ENCODE peak calls at places on chromosomes 13 and 19, in ten cellular contexts. F, C, N, W, R, M, S, U, L and G are unnamed samples.

GRCh38 chr19:4343845-4344713 is 717 bp downstream of the MPND start:
- DNase-seq in F (peak; percentile 37), C (no peak), N (no peak), W (no peak), R (no peak), M (no peak), S (no peak), U (no peak), L (no peak), G (peak; percentile 51)

GRCh38 chr13:82963466-82963865 is 918.8 kb downstream of the SLITRK1 start:
- DNase-seq in F (no peak), C (no peak), N (no peak), W (no peak), R (no peak), M (no peak), S (no peak), U (no peak), L (peak; percentile 33), G (no peak)

GRCh38 chr13:48942131-48942530 is 33.6 kb upstream of the FNDC3A start:
- DNase-seq in F (no peak), C (no peak), N (no peak), W (no peak), R (no peak), M (no peak), S (no peak), U (no peak), L (peak; percentile 75), G (no peak)

GRCh38 chr13:51118809-51119431 is 7.8 kb upstream of the C13orf42 start:
- DNase-seq in F (peak; percentile 53), C (no peak), N (no peak), W (no peak), R (no peak), M (no peak), S (no peak), U (no peak), L (no peak), G (no peak)

GRCh38 chr13:29696606-29697005 is 101.1 kb upstream of the SLC7A1 start:
- DNase-seq in F (no peak), C (no peak), N (no peak), W (no peak), R (no peak), M (no peak), S (no peak), U (no peak), L (no peak), G (no peak)

GRCh38 chr13:50219743-50220142 is 204.5 kb downstream of the KCNRG start:
- DNase-seq in F (no peak), C (no peak), N (no peak), W (no peak), R (no peak), M (no peak), S (no peak), U (no peak), L (no peak), G (no peak)

GRCh38 chr19:40612831-40613668 is 11.9 kb downstream of the LTBP4 start:
- DNase-seq in F (peak; percentile 36), C (peak; percentile 70), N (no peak), W (no peak), R (peak; percentile 94), M (peak; percentile 37), S (peak; percentile 25), U (peak; percentile 39), L (no peak), G (no peak)

GRCh38 chr13:98719527-98720250 is 32.8 kb downstream of the SLC15A1 start:
- DNase-seq in F (no peak), C (no peak), N (no peak), W (no peak), R (no peak), M (no peak), S (no peak), U (no peak), L (no peak), G (no peak)

GRCh38 chr19:50819636-50820035 is 4.0 kb downstream of the KLK1 start:
- DNase-seq in F (peak; percentile 23), C (no peak), N (no peak), W (no peak), R (no peak), M (no peak), S (no peak), U (no peak), L (no peak), G (no peak)

GRCh38 chr19:12913011-12913561 is 6.0 kb downstream of the SYCE2 start:
- DNase-seq in F (peak; percentile 87), C (peak; percentile 63), N (peak; percentile 90), W (no peak), R (peak; percentile 21), M (peak; percentile 80), S (no peak), U (peak; percentile 73), L (peak; percentile 42), G (no peak)
- TF ChIP-seq POLR2A in F (no peak), C (no peak), N (no peak), W (no peak), R (no peak), M (no peak), S (no peak), U (no peak), L (no peak), G (no peak)

DNA sequence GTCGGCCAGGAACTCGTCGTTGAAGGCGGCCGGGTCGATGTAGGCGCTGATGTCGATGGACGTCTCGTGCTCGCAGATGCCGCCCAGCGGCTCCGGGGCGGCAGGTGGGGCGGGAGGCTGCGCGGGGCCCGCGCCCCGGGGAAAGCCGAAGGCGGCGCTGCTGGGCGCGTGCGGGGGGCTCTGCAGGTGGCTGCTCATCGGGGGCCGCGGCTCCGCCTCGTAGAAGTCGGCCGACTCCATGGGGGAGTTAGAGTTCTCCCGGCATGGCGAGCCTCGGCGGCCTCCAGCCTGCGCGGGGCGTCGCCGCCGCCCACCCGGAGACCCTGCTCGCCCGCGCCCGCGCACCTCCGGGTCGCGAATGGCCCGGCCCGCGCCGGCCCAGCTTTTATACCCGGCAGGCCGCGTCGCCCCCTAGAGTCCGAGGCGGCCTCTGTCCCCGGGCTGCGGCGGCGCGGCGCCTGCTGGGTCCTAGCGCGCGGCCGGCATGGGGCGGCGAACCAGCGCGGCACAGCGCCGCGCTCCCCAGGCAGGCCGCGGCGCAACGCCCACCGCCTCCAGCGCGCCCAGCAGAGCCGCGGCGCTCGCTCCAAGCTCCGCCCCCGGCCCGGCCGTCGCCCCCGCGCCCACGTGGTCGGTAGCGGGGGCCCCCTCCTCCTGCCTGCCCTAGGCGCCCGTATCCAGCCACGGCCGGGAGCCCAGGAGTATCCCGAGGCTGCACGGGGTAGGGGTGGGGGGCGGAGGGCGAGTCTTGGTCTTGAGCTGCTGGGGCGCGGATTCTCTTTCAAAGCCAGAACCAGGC is at the start of gene CEBPA:
- DNase-seq in F (peak; percentile 89), C (peak; percentile 46), N (peak; percentile 76), W (no peak), R (peak; percentile 89), M (peak; percentile 87), S (no peak), U (peak; percentile 74), L (peak; percentile 72), G (peak; percentile 94)
- H3K27ac ChIP-seq in F (peak within 1 kb of the TSS; percentile 76), C (no peak within 1 kb of the TSS), N (peak within 1 kb of the TSS; percentile 93), W (no peak within 1 kb of the TSS), R (no peak within 1 kb of the TSS), M (peak within 1 kb of the TSS; percentile 97), S (peak within 1 kb of the TSS; percentile 95), U (peak within 1 kb of the TSS; percentile 54), L (no peak within 1 kb of the TSS), G (peak within 1 kb of the TSS; percentile 95)

DNA sequence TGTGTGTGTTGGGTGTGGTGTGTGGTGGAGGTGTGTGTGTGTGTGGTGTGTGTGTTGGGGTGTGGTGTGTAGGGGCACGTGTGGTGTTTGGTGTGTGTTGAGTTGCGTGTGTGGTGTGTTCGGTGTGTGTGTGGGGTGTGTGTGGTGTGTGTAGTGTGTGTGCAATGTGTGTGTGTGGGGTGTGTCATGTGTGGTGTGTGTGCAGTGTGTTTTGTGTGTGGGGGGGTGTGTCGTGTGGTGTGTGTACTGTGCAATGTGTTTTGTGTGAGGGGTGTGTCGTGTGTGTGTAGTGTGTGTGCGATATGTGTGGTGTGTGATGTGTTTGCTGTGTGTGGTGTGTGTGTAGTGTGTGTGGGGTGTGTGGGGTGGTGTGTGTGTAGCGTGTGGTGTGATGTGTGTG is 6.0 kb upstream of the KPTN start:
- DNase-seq in F (no peak), C (no peak), N (no peak), W (no peak), R (no peak), M (no peak), S (no peak), U (no peak), L (no peak), G (no peak)
- TF ChIP-seq POLR2A in F (no peak), C (no peak), N (no peak), W (peak; percentile 41), R (no peak), M (no peak), S (no peak), U (no peak), L (no peak), G (no peak)

GRCh38 chr19:45817725-45818301 is 2.7 kb upstream of the RSPH6A start:
- DNase-seq in F (no peak), C (no peak), N (peak; percentile 81), W (no peak), R (peak; percentile 29), M (no peak), S (no peak), U (no peak), L (no peak), G (no peak)
- H3K27ac ChIP-seq in F (no peak overlapping the region), C (no peak overlapping the region), N (peak overlapping the region; percentile 32), W (no peak overlapping the region), R (no peak overlapping the region), M (no peak overlapping the region), S (no peak overlapping the region), U (no peak overlapping the region), L (no peak overlapping the region), G (no peak overlapping the region)

GRCh38 chr13:99971576-99972189 is at the start of gene ZIC5:
- DNase-seq in F (no peak), C (no peak), N (no peak), W (no peak), R (no peak), M (no peak), S (no peak), U (no peak), L (no peak), G (no peak)

GRCh38 chr13:99972190-99972731 is 694 bp upstream of the ZIC5 start:
- DNase-seq in F (no peak), C (no peak), N (no peak), W (no peak), R (no peak), M (no peak), S (no peak), U (no peak), L (no peak), G (no peak)

GRCh38 chr13:99969368-99969933 is 2.1 kb downstream of the ZIC5 start:
- DNase-seq in F (no peak), C (no peak), N (no peak), W (no peak), R (peak; percentile 20), M (no peak), S (no peak), U (no peak), L (no peak), G (no peak)

GRCh38 chr13:99969934-99970760 is 1.4 kb downstream of the ZIC5 start:
- DNase-seq in F (no peak), C (no peak), N (no peak), W (no peak), R (peak; percentile 91), M (no peak), S (no peak), U (no peak), L (no peak), G (no peak)

GRCh38 chr13:99970761-99971575 is 599 bp downstream of the ZIC5 start:
- DNase-seq in F (no peak), C (no peak), N (no peak), W (no peak), R (peak; percentile 64), M (no peak), S (no peak), U (no peak), L (no peak), G (no peak)
- TF ChIP-seq POLR2A in F (no peak), C (no peak), N (no peak), W (no peak), R (no peak), M (no peak), S (no peak), U (no peak), L (no peak), G (no peak)

GRCh38 chr19:56263319-56263718 is 9.2 kb upstream of the EDDM13 start:
- DNase-seq in F (no peak), C (no peak), N (no peak), W (no peak), R (peak; percentile 18), M (no peak), S (no peak), U (no peak), L (no peak), G (no peak)
- H3K27ac ChIP-seq in F (no peak overlapping the region), C (no peak overlapping the region), N (no peak overlapping the region), W (no peak overlapping the region), R (no peak overlapping the region), M (no peak overlapping the region), S (no peak overlapping the region), U (no peak overlapping the region), L (no peak overlapping the region), G (no peak overlapping the region)